ENCODE peak calls at places on chromosomes 13 and 19, in nine cellular contexts. One of them, this sample, is unnamed.

GRCh38 chr19:51366999-51367564 is 894 bp upstream of the ETFB start:
- DNase-seq in T-helper 2 cell: peak
- DNase-seq in activated naive CD4-positive, alpha-beta T cell treated with anti-CD3 and anti-CD28 coated beads, Interleukin-2, amount 50 U/mL, for 72 hours: peak
- DNase-seq in HEK293T: no peak
- DNase-seq in CD8-positive, alpha-beta memory T cell: peak
- DNase-seq in HTR-8/SVneo: no peak
- DNase-seq in mucosa of gallbladder: peak
- DNase-seq in fibroblast of the conjunctiva: no peak
- DNase-seq in stimulated activated CD4-positive, alpha-beta T cell treated with anti-CD3 and anti-CD28 coated beads, TNF-alpha, amount 100 ng/mL, for 24 hours: no peak
- DNase-seq in this sample: no peak

GRCh38 chr13:37194428-37194861 is 89.0 kb upstream of the CSNK1A1L start:
- DNase-seq in HTR-8/SVneo: no peak
- DNase-seq in activated naive CD4-positive, alpha-beta T cell treated with anti-CD3 and anti-CD28 coated beads, Interleukin-2, amount 50 U/mL, for 72 hours: no peak
- DNase-seq in HEK293T: no peak
- DNase-seq in T-helper 2 cell: no peak
- DNase-seq in CD8-positive, alpha-beta memory T cell: no peak
- DNase-seq in stimulated activated CD4-positive, alpha-beta T cell treated with anti-CD3 and anti-CD28 coated beads, TNF-alpha, amount 100 ng/mL, for 24 hours: no peak
- DNase-seq in mucosa of gallbladder: no peak
- DNase-seq in fibroblast of the conjunctiva: peak
- DNase-seq in this sample: no peak

GRCh38 chr19:55638864-55639359 is 1.9 kb upstream of the ZNF580 start:
- DNase-seq in HTR-8/SVneo: no peak
- DNase-seq in T-helper 2 cell: peak
- DNase-seq in activated naive CD4-positive, alpha-beta T cell treated with anti-CD3 and anti-CD28 coated beads, Interleukin-2, amount 50 U/mL, for 72 hours: peak
- DNase-seq in stimulated activated CD4-positive, alpha-beta T cell treated with anti-CD3 and anti-CD28 coated beads, TNF-alpha, amount 100 ng/mL, for 24 hours: no peak
- DNase-seq in HEK293T: peak
- DNase-seq in fibroblast of the conjunctiva: no peak
- DNase-seq in CD8-positive, alpha-beta memory T cell: peak
- DNase-seq in mucosa of gallbladder: no peak
- DNase-seq in this sample: no peak

GRCh38 chr13:87274209-87274819 is 396.9 kb upstream of the SLITRK5 start:
- DNase-seq in HEK293T: peak
- DNase-seq in fibroblast of the conjunctiva: peak
- DNase-seq in T-helper 2 cell: peak
- DNase-seq in mucosa of gallbladder: no peak
- DNase-seq in activated naive CD4-positive, alpha-beta T cell treated with anti-CD3 and anti-CD28 coated beads, Interleukin-2, amount 50 U/mL, for 72 hours: peak
- DNase-seq in HTR-8/SVneo: peak
- DNase-seq in stimulated activated CD4-positive, alpha-beta T cell treated with anti-CD3 and anti-CD28 coated beads, TNF-alpha, amount 100 ng/mL, for 24 hours: no peak
- DNase-seq in CD8-positive, alpha-beta memory T cell: no peak
- DNase-seq in this sample: no peak

GRCh38 chr13:95267662-95268369 is 33.4 kb downstream of the ABCC4 start:
- DNase-seq in fibroblast of the conjunctiva: peak
- DNase-seq in T-helper 2 cell: no peak
- DNase-seq in HEK293T: no peak
- DNase-seq in CD8-positive, alpha-beta memory T cell: no peak
- DNase-seq in stimulated activated CD4-positive, alpha-beta T cell treated with anti-CD3 and anti-CD28 coated beads, TNF-alpha, amount 100 ng/mL, for 24 hours: no peak
- DNase-seq in HTR-8/SVneo: peak
- DNase-seq in activated naive CD4-positive, alpha-beta T cell treated with anti-CD3 and anti-CD28 coated beads, Interleukin-2, amount 50 U/mL, for 72 hours: no peak
- DNase-seq in mucosa of gallbladder: peak
- DNase-seq in this sample: peak

GRCh38 chr13:82963466-82963865 is 918.8 kb downstream of the SLITRK1 start:
- DNase-seq in mucosa of gallbladder: no peak
- DNase-seq in CD8-positive, alpha-beta memory T cell: no peak
- DNase-seq in HEK293T: no peak
- DNase-seq in activated naive CD4-positive, alpha-beta T cell treated with anti-CD3 and anti-CD28 coated beads, Interleukin-2, amount 50 U/mL, for 72 hours: no peak
- DNase-seq in stimulated activated CD4-positive, alpha-beta T cell treated with anti-CD3 and anti-CD28 coated beads, TNF-alpha, amount 100 ng/mL, for 24 hours: no peak
- DNase-seq in fibroblast of the conjunctiva: peak
- DNase-seq in T-helper 2 cell: no peak
- DNase-seq in HTR-8/SVneo: no peak
- DNase-seq in this sample: no peak

GRCh38 chr13:114029866-114030625 is 56.2 kb upstream of the C13orf46 start:
- DNase-seq in activated naive CD4-positive, alpha-beta T cell treated with anti-CD3 and anti-CD28 coated beads, Interleukin-2, amount 50 U/mL, for 72 hours: no peak
- DNase-seq in HTR-8/SVneo: no peak
- DNase-seq in fibroblast of the conjunctiva: no peak
- DNase-seq in T-helper 2 cell: no peak
- DNase-seq in HEK293T: no peak
- DNase-seq in CD8-positive, alpha-beta memory T cell: no peak
- DNase-seq in stimulated activated CD4-positive, alpha-beta T cell treated with anti-CD3 and anti-CD28 coated beads, TNF-alpha, amount 100 ng/mL, for 24 hours: no peak
- DNase-seq in mucosa of gallbladder: no peak
- DNase-seq in this sample: no peak

GRCh38 chr13:75226755-75227435 is 255.1 kb downstream of the TBC1D4 start:
- DNase-seq in HEK293T: no peak
- DNase-seq in mucosa of gallbladder: no peak
- DNase-seq in HTR-8/SVneo: no peak
- DNase-seq in CD8-positive, alpha-beta memory T cell: no peak
- DNase-seq in activated naive CD4-positive, alpha-beta T cell treated with anti-CD3 and anti-CD28 coated beads, Interleukin-2, amount 50 U/mL, for 72 hours: no peak
- DNase-seq in fibroblast of the conjunctiva: peak
- DNase-seq in stimulated activated CD4-positive, alpha-beta T cell treated with anti-CD3 and anti-CD28 coated beads, TNF-alpha, amount 100 ng/mL, for 24 hours: no peak
- DNase-seq in T-helper 2 cell: peak
- DNase-seq in this sample: no peak

GRCh38 chr19:18295034-18295451 is 13.6 kb upstream of the JUND start:
- DNase-seq in stimulated activated CD4-positive, alpha-beta T cell treated with anti-CD3 and anti-CD28 coated beads, TNF-alpha, amount 100 ng/mL, for 24 hours: no peak
- DNase-seq in HEK293T: no peak
- DNase-seq in HTR-8/SVneo: no peak
- DNase-seq in T-helper 2 cell: no peak
- DNase-seq in fibroblast of the conjunctiva: no peak
- DNase-seq in CD8-positive, alpha-beta memory T cell: no peak
- DNase-seq in mucosa of gallbladder: no peak
- DNase-seq in activated naive CD4-positive, alpha-beta T cell treated with anti-CD3 and anti-CD28 coated beads, Interleukin-2, amount 50 U/mL, for 72 hours: no peak
- DNase-seq in this sample: no peak

GRCh38 chr13:112868308-112868707 is 100.7 kb upstream of the MCF2L start:
- DNase-seq in mucosa of gallbladder: no peak
- DNase-seq in activated naive CD4-positive, alpha-beta T cell treated with anti-CD3 and anti-CD28 coated beads, Interleukin-2, amount 50 U/mL, for 72 hours: no peak
- DNase-seq in fibroblast of the conjunctiva: no peak
- DNase-seq in HTR-8/SVneo: no peak
- DNase-seq in T-helper 2 cell: no peak
- DNase-seq in CD8-positive, alpha-beta memory T cell: no peak
- DNase-seq in HEK293T: no peak
- DNase-seq in stimulated activated CD4-positive, alpha-beta T cell treated with anti-CD3 and anti-CD28 coated beads, TNF-alpha, amount 100 ng/mL, for 24 hours: no peak
- DNase-seq in this sample: no peak

GRCh38 chr13:67740871-67741475 is 510.8 kb upstream of the PCDH9 start:
- DNase-seq in fibroblast of the conjunctiva: no peak
- DNase-seq in stimulated activated CD4-positive, alpha-beta T cell treated with anti-CD3 and anti-CD28 coated beads, TNF-alpha, amount 100 ng/mL, for 24 hours: no peak
- DNase-seq in HEK293T: no peak
- DNase-seq in T-helper 2 cell: no peak
- DNase-seq in activated naive CD4-positive, alpha-beta T cell treated with anti-CD3 and anti-CD28 coated beads, Interleukin-2, amount 50 U/mL, for 72 hours: no peak
- DNase-seq in CD8-positive, alpha-beta memory T cell: no peak
- DNase-seq in HTR-8/SVneo: no peak
- DNase-seq in mucosa of gallbladder: no peak
- DNase-seq in this sample: no peak

This sample was measured in prostate gland.